ENCODE peak calls at places on chromosome 16, in eight cellular contexts. Q is CD8-positive, alpha-beta T cell; G is psoas muscle; C is stimulated activated naive CD8-positive, alpha-beta T cell treated with anti-CD3 and anti-CD28 coated beads, Interleukin-15, Interleukin-2, amounts not matched to agents 100 U/mL and 50 U/mL, for 24 hours; R is CD4-positive, alpha-beta T cell; W is left lung; H is gastroesophageal sphincter; P is activated naive CD8-positive, alpha-beta T cell treated with anti-CD3 and anti-CD28 coated beads, Interleukin-2, amount 10 ng/mL, durations not matched to agents 7 days and 5 days. V is an unnamed sample.

GRCh38 chr16:75064403-75065148 is 52.0 kb downstream of the LDHD start:
- ATAC-seq in Q (peak; percentile 32), H (no peak), R (peak; percentile 55), W (peak; percentile 81), G (no peak), P (peak; percentile 48), C (peak; percentile 41), V (no peak)

GRCh38 chr16:88013766-88014165 is 62.5 kb downstream of the BANP start:
- ATAC-seq in W (peak; percentile 71), Q (no peak), H (peak; percentile 17), R (no peak), G (no peak), P (no peak), C (no peak), V (no peak)

GRCh38 chr16:58243528-58244004 is 45.7 kb upstream of the CSNK2A2 start:
- ATAC-seq in Q (no peak), C (no peak), W (no peak), G (no peak), R (no peak), P (no peak), H (no peak), V (peak; percentile 99)

GRCh38 chr16:49556252-49557069 is 182.9 kb downstream of the C16orf78 start:
- ATAC-seq in G (peak; percentile 26), H (no peak), P (no peak), W (peak; percentile 35), R (no peak), Q (no peak), C (no peak), V (no peak)

GRCh38 chr16:75789237-75789636 is 62.9 kb upstream of the CPHXL start:
- ATAC-seq in P (no peak), G (no peak), W (peak; percentile 74), C (no peak), Q (no peak), R (no peak), H (no peak), V (no peak)

GRCh38 chr16:68425498-68426354 is 22.6 kb downstream of the SMPD3 start:
- ATAC-seq in W (no peak), H (no peak), P (no peak), G (no peak), C (no peak), Q (peak; percentile 31), R (peak; percentile 80), V (no peak)

GRCh38 chr16:56988161-56988947 is 1.0 kb upstream of the NLRC5 start:
- ATAC-seq in Q (no peak), P (no peak), H (no peak), G (peak; percentile 12), W (peak; percentile 3), R (no peak), C (no peak), V (no peak)

GRCh38 chr16:76756951-76757350 is 434.0 kb upstream of the MON1B start:
- ATAC-seq in R (no peak), P (no peak), H (no peak), W (no peak), C (no peak), Q (no peak), G (no peak), V (no peak)

GRCh38 chr16:81836279-81837054 is 57.4 kb downstream of the PLCG2 start:
- ATAC-seq in Q (no peak), P (no peak), G (no peak), R (no peak), W (no peak), H (no peak), C (peak; percentile 38), V (peak; percentile 91)

GRCh38 chr16:89798832-89799370 is 17.5 kb downstream of the FANCA start:
- ATAC-seq in C (no peak), Q (no peak), H (peak; percentile 63), P (no peak), R (no peak), G (no peak), W (peak; percentile 15), V (no peak)

GRCh38 chr16:1489077-1489476 is 333 bp upstream of the PTX4 start:
- ATAC-seq in Q (no peak), H (no peak), R (no peak), C (no peak), G (no peak), W (no peak), P (no peak), V (no peak)

GRCh38 chr16:396605-397004 is 394 bp upstream of the NME4 start:
- ATAC-seq in G (no peak), R (no peak), Q (no peak), P (no peak), W (peak; percentile 30), H (peak; percentile 46), C (no peak), V (no peak)

GRCh38 chr16:56860226-56861020 is 4.6 kb upstream of the SLC12A3 start:
- ATAC-seq in W (peak; percentile 26), H (no peak), R (peak; percentile 69), G (no peak), Q (peak; percentile 78), C (peak; percentile 92), P (peak; percentile 85), V (peak; percentile 80)

GRCh38 chr16:72946063-72946462 is 101.9 kb downstream of the ZFHX3 start:
- ATAC-seq in R (no peak), W (no peak), Q (no peak), P (no peak), G (no peak), C (no peak), H (no peak), V (no peak)

GRCh38 chr16:88639231-88640038 is 1.1 kb downstream of the IL17C start:
- ATAC-seq in C (no peak), Q (no peak), W (peak; percentile 55), P (no peak), H (peak; percentile 8), R (no peak), G (peak; percentile 22), V (peak; percentile 39)

GRCh38 chr16:65323655-65324237 is 201.9 kb upstream of the CDH11 start:
- ATAC-seq in W (no peak), P (no peak), H (no peak), Q (no peak), G (no peak), R (no peak), C (no peak), V (no peak)

GRCh38 chr16:87856796-87857228 is 12.5 kb downstream of the SLC7A5 start:
- ATAC-seq in P (peak; percentile 1), Q (no peak), C (no peak), R (no peak), H (no peak), W (no peak), G (peak; percentile 7), V (no peak)

GRCh38 chr16:8204769-8205168 is 385.5 kb downstream of the TMEM114 start:
- ATAC-seq in H (no peak), G (no peak), W (no peak), P (no peak), Q (no peak), R (no peak), C (no peak), V (no peak)

GRCh38 chr16:48013476-48013875 is 142.3 kb downstream of the ABCC12 start:
- ATAC-seq in R (no peak), G (no peak), H (no peak), W (no peak), Q (no peak), C (no peak), P (no peak), V (no peak)

GRCh38 chr16:79542196-79542859 is 58.2 kb downstream of the MAF start:
- ATAC-seq in G (peak; percentile 84), Q (no peak), P (no peak), C (no peak), W (peak; percentile 74), R (no peak), H (peak; percentile 83), V (no peak)

GRCh38 chr16:68447721-68448359 is 468 bp downstream of the SMPD3 start:
- ATAC-seq in W (no peak), H (peak; percentile 18), G (peak; percentile 1), Q (peak; percentile 2), P (peak; percentile 10), C (peak; percentile 10), R (peak; percentile 7), V (peak; percentile 20)

GRCh38 chr16:88526906-88527185 is 43.4 kb upstream of the ZC3H18 start:
- ATAC-seq in C (no peak), R (no peak), Q (no peak), W (peak; percentile 2), P (no peak), G (peak; percentile 15), H (no peak), V (no peak)

GRCh38 chr16:53913082-53913870 is 209.3 kb downstream of the FTO start:
- ATAC-seq in P (peak; percentile 17), W (peak; percentile 45), G (no peak), R (no peak), H (peak; percentile 53), C (peak; percentile 21), Q (no peak), V (no peak)

GRCh38 chr16:29743827-29744531 is 1.8 kb downstream of the C16orf54 start:
- ATAC-seq in Q (peak; percentile 14), W (no peak), G (no peak), C (peak; percentile 6), P (peak; percentile 14), H (no peak), R (peak; percentile 20), V (no peak)

GRCh38 chr16:19680972-19681371 is 37.1 kb downstream of the KNOP1 start:
- ATAC-seq in H (no peak), R (no peak), W (no peak), G (peak; percentile 37), Q (no peak), P (no peak), C (no peak), V (no peak)

GRCh38 chr16:29849505-29849904 is 13.5 kb downstream of the CDIPT start:
- ATAC-seq in G (no peak), R (no peak), C (no peak), W (peak; percentile 41), H (no peak), P (no peak), Q (no peak), V (no peak)

GRCh38 chr16:79081292-79082066 is 519.1 kb downstream of the MAF start:
- ATAC-seq in Q (no peak), W (no peak), C (peak; percentile 76), G (no peak), R (no peak), P (peak; percentile 38), H (no peak), V (peak; percentile 68)

GRCh38 chr16:65842067-65842466 is 524.4 kb upstream of the CDH5 start:
- ATAC-seq in R (no peak), H (no peak), W (no peak), Q (no peak), C (no peak), G (no peak), P (no peak), V (no peak)

GRCh38 chr16:2842340-2843000 is 12.4 kb downstream of the ZG16B start:
- ATAC-seq in H (peak; percentile 38), P (peak; percentile 56), Q (peak; percentile 29), R (peak; percentile 61), C (peak; percentile 68), G (peak; percentile 23), W (peak; percentile 50), V (peak; percentile 59)

GRCh38 chr16:17470002-17470870 is 524 bp downstream of the XYLT1 start:
- ATAC-seq in C (peak; percentile 50), R (peak; percentile 51), G (no peak), P (peak; percentile 41), Q (peak; percentile 52), W (peak; percentile 7), H (no peak), V (peak; percentile 53)

GRCh38 chr16:72847187-72848044 is 200.5 kb downstream of the ZFHX3 start:
- ATAC-seq in P (peak; percentile 76), W (peak; percentile 12), Q (no peak), H (no peak), G (no peak), C (peak; percentile 67), R (no peak), V (peak; percentile 53)

GRCh38 chr16:3467920-3468319 is 24.4 kb downstream of the NAA60 start:
- ATAC-seq in P (no peak), W (no peak), H (no peak), R (peak; percentile 24), G (no peak), Q (peak; percentile 26), C (no peak), V (no peak)

GRCh38 chr16:56729351-56729735 is 586 bp upstream of the NUP93 start:
- ATAC-seq in G (peak; percentile 16), Q (no peak), R (peak; percentile 2), P (no peak), H (peak; percentile 17), W (peak; percentile 33), C (no peak), V (no peak)

GRCh38 chr16:8739989-8740704 is 57.3 kb downstream of the TMEM186 start:
- ATAC-seq in R (no peak), Q (no peak), G (no peak), C (no peak), H (no peak), W (no peak), P (no peak), V (no peak)